ENCODE peak calls at places on chromosomes 3 and 15, in eight cellular contexts. G, Q, T, I, F, X, Y and A are unnamed samples.

GRCh38 chr15:60781211-60781713 is 302.3 kb upstream of the ICE2 start:
- DNase-seq in X (no peak), I (no peak), Y (no peak), F (no peak), T (no peak), Q (no peak), G (peak), A (no peak)

GRCh38 chr3:196603683-196604082 is 35.2 kb downstream of the FBXO45 start:
- DNase-seq in Q (no peak), T (no peak), I (no peak), Y (no peak), F (no peak), G (no peak), X (no peak), A (no peak)

GRCh38 chr3:121505256-121505655 is 40.5 kb downstream of the POLQ start:
- DNase-seq in I (no peak), X (no peak), F (no peak), T (no peak), Y (no peak), Q (no peak), G (no peak), A (no peak)

GRCh38 chr3:28617821-28618220 is 269.2 kb upstream of the AZI2 start:
- DNase-seq in I (no peak), G (no peak), Y (no peak), Q (no peak), X (no peak), F (no peak), T (no peak), A (no peak)

GRCh38 chr15:64354683-64355558 is 1.1 kb downstream of the CSNK1G1 start:
- DNase-seq in G (peak), F (no peak), I (no peak), T (no peak), X (no peak), Q (no peak), Y (no peak), A (no peak)

GRCh38 chr15:59268980-59269472 is 62.4 kb downstream of the LDHAL6B start:
- DNase-seq in I (no peak), F (no peak), Y (no peak), X (no peak), Q (no peak), G (no peak), T (no peak), A (no peak)

GRCh38 chr15:84813931-84814330 is 3.2 kb upstream of the ALPK3 start:
- DNase-seq in X (no peak), Y (no peak), G (no peak), Q (no peak), I (no peak), F (no peak), T (no peak), A (no peak)

GRCh38 chr15:40696228-40696627 is 1.3 kb downstream of the RAD51 start:
- DNase-seq in G (peak), Y (no peak), X (no peak), T (no peak), Q (no peak), I (no peak), F (no peak), A (no peak)

GRCh38 chr15:89436560-89437311 is 59.6 kb downstream of the RHCG start:
- DNase-seq in I (no peak), Q (no peak), G (no peak), Y (no peak), X (no peak), T (no peak), F (no peak), A (no peak)

GRCh38 chr3:78907367-78907766 is 860.4 kb downstream of the ROBO1 start:
- DNase-seq in T (no peak), Q (no peak), X (no peak), Y (no peak), I (no peak), G (no peak), F (no peak), A (no peak)

GRCh38 chr3:28768439-28768838 is 419.8 kb upstream of the AZI2 start:
- DNase-seq in G (no peak), F (no peak), Q (no peak), X (no peak), Y (no peak), T (no peak), I (no peak), A (no peak)

GRCh38 chr3:124607163-124607562 is 123.1 kb upstream of the UMPS start:
- DNase-seq in G (no peak), I (no peak), X (no peak), F (no peak), Q (peak), T (no peak), Y (no peak), A (no peak)

GRCh38 chr3:54949491-54950044 is 21.7 kb upstream of the LRTM1 start:
- DNase-seq in T (no peak), X (no peak), F (no peak), G (no peak), I (no peak), Q (no peak), Y (no peak), A (no peak)

GRCh38 chr3:114674041-114674440 is 380.2 kb downstream of the TIGIT start:
- DNase-seq in G (no peak), Q (peak), X (no peak), Y (no peak), F (no peak), I (no peak), T (no peak), A (no peak)

GRCh38 chr3:120353463-120353862 is 4.3 kb upstream of the LRRC58 start:
- DNase-seq in Y (no peak), Q (no peak), T (no peak), I (no peak), F (no peak), G (no peak), X (no peak), A (no peak)

GRCh38 chr3:195356151-195357086 is 85.5 kb upstream of the XXYLT1 start:
- DNase-seq in G (no peak), I (no peak), F (peak), T (no peak), Q (peak), Y (no peak), X (peak), A (no peak)

GRCh38 chr3:98561727-98562521 is 30.1 kb downstream of the GPR15 start:
- DNase-seq in I (no peak), X (no peak), Y (no peak), Q (peak), F (no peak), T (peak), G (peak), A (no peak)

GRCh38 chr3:195736866-195737490 is 16.2 kb downstream of the MUC20 start:
- DNase-seq in G (no peak), F (no peak), T (no peak), Q (no peak), X (no peak), Y (no peak), I (no peak), A (no peak)

GRCh38 chr3:133940536-133940935 is 44.9 kb upstream of the RAB6B start:
- DNase-seq in T (no peak), X (no peak), Q (no peak), I (no peak), G (no peak), Y (no peak), F (no peak), A (no peak)

GRCh38 chr3:66592927-66593625 is 92.3 kb upstream of the LRIG1 start:
- DNase-seq in G (no peak), T (no peak), X (no peak), F (no peak), Y (no peak), Q (peak), I (no peak), A (no peak)

GRCh38 chr15:57153140-57153539 is 223.2 kb upstream of the CGNL1 start:
- DNase-seq in Q (peak), F (no peak), T (no peak), X (no peak), I (no peak), Y (no peak), G (peak), A (no peak)

GRCh38 chr3:50213383-50213782 is 8.3 kb downstream of the SLC38A3 start:
- DNase-seq in G (no peak), F (no peak), T (no peak), I (no peak), Q (no peak), Y (no peak), X (no peak), A (no peak)

GRCh38 chr3:159216295-159216694 is 414.4 kb downstream of the MFSD1 start:
- DNase-seq in G (no peak), X (no peak), T (no peak), Y (no peak), F (no peak), Q (no peak), I (no peak), A (no peak)

GRCh38 chr3:171183042-171183441 is 156.5 kb upstream of the SLC2A2 start:
- DNase-seq in G (no peak), Y (no peak), Q (no peak), I (no peak), X (no peak), F (no peak), T (no peak), A (no peak)

GRCh38 chr3:151903501-151903991 is 30.1 kb downstream of the SUCNR1 start:
- DNase-seq in G (no peak), T (no peak), Q (peak), Y (no peak), F (no peak), I (no peak), X (no peak), A (no peak)

GRCh38 chr3:195893516-195893915 is 14.8 kb downstream of the TNK2 start:
- DNase-seq in Y (no peak), Q (no peak), T (no peak), G (no peak), F (no peak), X (no peak), I (no peak), A (no peak)

GRCh38 chr3:138308783-138309182 is 20.9 kb downstream of the NME9 start:
- DNase-seq in F (no peak), T (no peak), X (no peak), Y (no peak), I (no peak), Q (no peak), G (no peak), A (no peak)

GRCh38 chr3:101531473-101532086 is 18.6 kb upstream of the SENP7 start:
- DNase-seq in X (no peak), G (no peak), T (no peak), Y (no peak), I (no peak), Q (no peak), F (no peak), A (no peak)

GRCh38 chr3:128453521-128454309 is 13.0 kb downstream of the DNAJB8 start:
- DNase-seq in T (no peak), X (no peak), Y (no peak), I (no peak), F (no peak), Q (no peak), G (no peak), A (no peak)

GRCh38 chr3:186783731-186784515 is 546 bp downstream of the EIF4A2 start:
- DNase-seq in Q (peak), I (peak), G (peak), Y (no peak), T (peak), X (peak), F (peak), A (no peak)

GRCh38 chr3:26308454-26308853 is 314.1 kb upstream of the LRRC3B start:
- DNase-seq in X (no peak), F (no peak), Q (no peak), I (no peak), Y (no peak), G (no peak), T (no peak), A (no peak)

GRCh38 chr15:66838202-66838601 is 136.2 kb downstream of the SMAD6 start:
- DNase-seq in Y (no peak), X (no peak), I (no peak), F (no peak), G (no peak), Q (no peak), T (no peak), A (no peak)

GRCh38 chr3:188531210-188531609 is 377.3 kb downstream of the LPP start:
- DNase-seq in F (no peak), G (no peak), Q (peak), X (no peak), I (no peak), T (no peak), Y (no peak), A (no peak)

GRCh38 chr3:44915702-44916438 is 41.5 kb downstream of the TGM4 start:
- DNase-seq in F (no peak), Y (no peak), X (no peak), Q (no peak), T (no peak), G (no peak), I (no peak), A (no peak)

GRCh38 chr3:525415-525814 is 328.9 kb downstream of the CHL1 start:
- DNase-seq in F (no peak), Q (no peak), Y (no peak), X (no peak), I (no peak), T (no peak), G (no peak), A (no peak)

GRCh38 chr3:138694287-138695007 is 85.9 kb downstream of the FAIM start:
- DNase-seq in G (no peak), Q (peak), T (no peak), X (no peak), Y (peak), I (no peak), F (no peak), A (no peak)

GRCh38 chr3:152474585-152474984 is 205.9 kb downstream of the MBNL1 start:
- DNase-seq in Q (peak), T (no peak), G (peak), Y (peak), F (no peak), I (no peak), X (no peak), A (no peak)

GRCh38 chr15:33069161-33069560 is 125.4 kb downstream of the FMN1 start:
- DNase-seq in T (no peak), Y (no peak), Q (no peak), F (no peak), G (no peak), I (no peak), X (no peak), A (no peak)

GRCh38 chr3:131526801-131527347 is 24.1 kb upstream of the MRPL3 start:
- DNase-seq in G (peak), F (no peak), Y (no peak), T (no peak), I (no peak), Q (peak), X (peak), A (no peak)

GRCh38 chr3:50028336-50028735 is 60.4 kb upstream of the RBM5 start:
- DNase-seq in X (no peak), F (peak), T (no peak), Q (peak), Y (no peak), I (no peak), G (no peak), A (no peak)

GRCh38 chr15:90640862-90641261 is 76.3 kb upstream of the BLM start:
- DNase-seq in T (no peak), F (no peak), X (no peak), Q (no peak), I (no peak), G (no peak), Y (no peak), A (no peak)

GRCh38 chr15:90637693-90638092 is 79.5 kb upstream of the BLM start:
- DNase-seq in G (no peak), Q (no peak), X (no peak), I (no peak), F (no peak), T (no peak), Y (no peak), A (peak)

GRCh38 chr15:90641581-90642463 is 75.3 kb upstream of the BLM start:
- DNase-seq in G (no peak), F (no peak), I (no peak), Q (no peak), Y (no peak), T (no peak), X (no peak), A (no peak)

GRCh38 chr15:90638241-90638691 is 78.9 kb upstream of the BLM start:
- DNase-seq in F (no peak), I (no peak), G (no peak), T (no peak), Q (no peak), X (no peak), Y (no peak), A (peak)

GRCh38 chr15:90638963-90639362 is 78.2 kb upstream of the BLM start:
- DNase-seq in Q (no peak), F (no peak), X (no peak), Y (no peak), G (no peak), T (no peak), I (no peak), A (no peak)
- TF ChIP-seq CTCF in Q (no peak), F (no peak), X (no peak), Y (no peak), G (no peak), T (no peak), I (no peak), A (peak)

GRCh38 chr15:68791431-68792283 is 29.0 kb downstream of the ANP32A start:
- DNase-seq in Q (no peak), F (no peak), T (peak), G (peak), X (no peak), I (no peak), Y (no peak), A (no peak)
- TF ChIP-seq CTCF in Q (no peak), F (no peak), T (no peak), G (no peak), X (no peak), I (no peak), Y (no peak), A (no peak)

GRCh38 chr3:89116486-89116885 is 9.1 kb downstream of the EPHA3 start:
- DNase-seq in T (no peak), Y (no peak), I (no peak), G (no peak), Q (peak), X (no peak), F (no peak), A (no peak)

GRCh38 chr3:89114841-89115223 is 7.4 kb downstream of the EPHA3 start:
- DNase-seq in Y (no peak), I (no peak), X (no peak), Q (no peak), F (no peak), T (no peak), G (no peak), A (no peak)

GRCh38 chr3:89113344-89113743 is 5.9 kb downstream of the EPHA3 start:
- DNase-seq in I (no peak), Q (no peak), Y (no peak), G (no peak), F (no peak), X (no peak), T (no peak), A (no peak)

GRCh38 chr3:89113887-89114840 is 6.7 kb downstream of the EPHA3 start:
- DNase-seq in X (peak), Q (peak), F (peak), I (peak), Y (no peak), T (no peak), G (peak), A (no peak)
- TF ChIP-seq CTCF in X (peak), Q (peak), F (peak), I (peak), Y (peak), T (no peak), G (peak), A (peak)

DNA sequence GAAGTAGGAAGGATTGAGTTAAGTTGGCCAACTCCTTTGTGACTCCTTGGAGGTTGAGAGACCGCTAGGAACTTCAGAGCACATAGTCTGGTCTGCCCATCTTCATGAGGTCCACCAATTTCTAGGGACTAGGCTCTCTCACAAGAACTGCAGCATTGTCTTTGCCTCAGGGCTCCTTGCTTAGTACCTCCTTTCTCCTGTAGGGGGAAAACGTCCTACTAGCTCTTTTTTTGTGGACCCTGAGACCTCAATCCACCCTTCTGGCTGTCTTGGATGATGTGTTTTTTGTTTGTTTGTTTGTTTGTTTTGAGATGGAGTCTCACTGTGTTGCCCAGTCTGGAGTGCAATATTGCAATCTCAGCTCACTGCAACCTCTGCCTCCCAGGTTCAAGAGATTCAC is 21.6 kb downstream of the REC114 start:
- DNase-seq in Q (no peak), G (peak), I (no peak), Y (peak), X (no peak), T (no peak), F (no peak), A (no peak)
- TF ChIP-seq CTCF in Q (peak), G (peak), I (no peak), Y (peak), X (no peak), T (no peak), F (no peak), A (no peak)

DNA sequence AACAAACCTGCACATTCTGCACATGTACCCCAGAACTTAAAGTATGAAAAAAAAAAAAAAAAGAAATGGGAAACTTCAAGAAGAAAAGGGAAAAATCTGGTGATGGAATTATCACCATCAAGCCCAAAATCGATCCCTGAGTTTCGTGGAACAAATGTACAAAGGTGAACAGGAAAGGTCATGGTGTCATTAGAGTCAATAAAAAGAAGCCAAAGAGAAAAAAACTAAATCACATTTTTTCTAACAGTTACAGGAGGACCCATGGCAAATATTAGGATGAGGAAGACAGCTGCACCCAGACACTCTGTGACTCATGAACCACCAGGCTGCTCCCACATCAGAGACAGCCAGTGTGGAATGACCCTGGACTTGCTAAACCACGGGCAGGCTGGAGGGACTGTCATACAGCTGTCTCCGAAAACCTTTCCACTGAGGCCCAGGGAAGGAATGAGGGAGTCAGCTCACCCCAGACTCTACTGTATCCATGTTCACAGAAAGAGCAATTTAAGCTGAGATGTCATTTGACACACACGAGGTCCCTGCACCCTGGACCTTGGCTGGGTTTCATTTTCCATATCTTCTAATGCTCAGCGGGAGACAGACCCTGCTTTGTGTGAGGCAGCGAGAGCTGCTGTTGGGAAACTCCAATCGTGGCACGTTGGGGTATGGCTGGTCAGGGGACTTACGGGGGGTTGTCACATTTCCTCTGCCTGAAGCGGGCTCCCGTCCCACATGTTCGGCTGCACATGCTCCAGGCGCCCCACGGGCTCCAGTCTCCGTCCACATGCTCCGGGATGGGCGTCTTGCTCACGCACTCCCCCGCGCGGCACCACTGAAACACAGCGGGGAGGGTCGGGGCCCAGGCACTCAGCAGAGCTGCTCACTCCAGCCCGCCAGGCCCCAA is 210.2 kb downstream of the ADAMTS17 start:
- DNase-seq in X (peak), G (no peak), F (no peak), Q (peak), I (no peak), T (peak), Y (no peak), A (no peak)
- TF ChIP-seq CTCF in X (peak), G (no peak), F (peak), Q (no peak), I (no peak), T (no peak), Y (peak), A (peak)

GRCh38 chr3:106065831-106066230 is 197.0 kb upstream of the CBLB start:
- DNase-seq in X (no peak), F (no peak), Y (no peak), G (no peak), Q (no peak), T (no peak), I (no peak), A (no peak)

GRCh38 chr3:106068795-106069194 is 200.0 kb upstream of the CBLB start:
- DNase-seq in T (no peak), Y (no peak), I (no peak), Q (no peak), X (no peak), F (no peak), G (peak), A (no peak)

GRCh38 chr3:106067711-106068110 is 198.9 kb upstream of the CBLB start:
- DNase-seq in F (no peak), X (no peak), Y (no peak), Q (no peak), I (no peak), G (peak), T (no peak), A (no peak)

GRCh38 chr3:106070187-106070586 is 201.4 kb upstream of the CBLB start:
- DNase-seq in Q (no peak), I (no peak), Y (no peak), G (no peak), X (no peak), F (no peak), T (no peak), A (no peak)

GRCh38 chr3:106068386-106068785 is 199.6 kb upstream of the CBLB start:
- DNase-seq in I (no peak), T (no peak), Y (no peak), G (no peak), X (no peak), Q (no peak), F (no peak), A (no peak)
- TF ChIP-seq CTCF in I (no peak), T (no peak), Y (no peak), G (no peak), X (no peak), Q (no peak), F (no peak), A (no peak)